ENCODE peak calls at places on chromosome 1, in six cellular contexts. Y, K, X, D, S and P are unnamed samples.

GRCh38 chr1:59477286-59477685 is 180.4 kb downstream of the FGGY start:
- DNase-seq in Y (no peak), K (no peak), X (peak; percentile 49), D (no peak), S (no peak), P (no peak)

GRCh38 chr1:209863766-209864485 is 36.2 kb downstream of the UTP25 start:
- DNase-seq in Y (no peak), K (no peak), X (no peak), D (no peak), S (no peak), P (no peak)

GRCh38 chr1:111600295-111600694 is 19.3 kb upstream of the RAP1A start:
- DNase-seq in Y (no peak), K (no peak), X (no peak), D (no peak), S (no peak), P (no peak)

GRCh38 chr1:93499075-93499474 is 51.2 kb downstream of the FNBP1L start:
- DNase-seq in Y (no peak), K (no peak), X (no peak), D (no peak), S (no peak), P (no peak)

GRCh38 chr1:26582836-26583460 is 53.4 kb downstream of the RPS6KA1 start:
- DNase-seq in Y (no peak), K (no peak), X (peak; percentile 76), D (no peak), S (no peak), P (peak; percentile 30)

GRCh38 chr1:19974822-19975416 is 4.5 kb downstream of the PLA2G2A start:
- DNase-seq in Y (peak; percentile 29), K (peak; percentile 78), X (peak; percentile 72), D (peak; percentile 64), S (peak; percentile 78), P (peak; percentile 60)

GRCh38 chr1:93705897-93706500 is 24.4 kb upstream of the BCAR3 start:
- DNase-seq in Y (no peak), K (peak; percentile 38), X (peak; percentile 22), D (no peak), S (no peak), P (no peak)

GRCh38 chr1:11982010-11982392 is 1.8 kb downstream of the MFN2 start:
- DNase-seq in Y (no peak), K (no peak), X (peak; percentile 46), D (no peak), S (no peak), P (no peak)

GRCh38 chr1:17060129-17060868 is 6.5 kb upstream of the SDHB start:
- DNase-seq in Y (no peak), K (no peak), X (no peak), D (no peak), S (no peak), P (no peak)

GRCh38 chr1:94672001-94672400 is 130.4 kb upstream of the F3 start:
- DNase-seq in Y (no peak), K (no peak), X (no peak), D (no peak), S (no peak), P (no peak)

GRCh38 chr1:36223373-36223995 is 759 bp upstream of the THRAP3 start:
- DNase-seq in Y (no peak), K (no peak), X (peak; percentile 73), D (no peak), S (no peak), P (peak; percentile 81)

GRCh38 chr1:189657131-189657530 is 820.5 kb downstream of the BRINP3 start:
- DNase-seq in Y (no peak), K (no peak), X (no peak), D (no peak), S (no peak), P (no peak)

GRCh38 chr1:13702425-13703127 is 2.6 kb downstream of the PRDM2 start:
- DNase-seq in Y (no peak), K (no peak), X (no peak), D (no peak), S (no peak), P (no peak)

GRCh38 chr1:32806315-32806714 is 10.8 kb downstream of the YARS1 start:
- DNase-seq in Y (no peak), K (no peak), X (no peak), D (no peak), S (no peak), P (no peak)

GRCh38 chr1:13583964-13584791 is 546 bp downstream of the PDPN start:
- DNase-seq in Y (peak; percentile 53), K (peak; percentile 59), X (no peak), D (peak; percentile 56), S (no peak), P (peak; percentile 69)

GRCh38 chr1:201169971-201170532 is 15.8 kb upstream of the TMEM9 start:
- DNase-seq in Y (no peak), K (no peak), X (no peak), D (no peak), S (no peak), P (peak; percentile 15)

GRCh38 chr1:77018386-77019156 is 151.3 kb downstream of the ST6GALNAC5 start:
- DNase-seq in Y (no peak), K (peak; percentile 33), X (no peak), D (peak; percentile 33), S (peak; percentile 63), P (no peak)

GRCh38 chr1:30407030-30407861 is 316.1 kb downstream of the MATN1 start:
- DNase-seq in Y (no peak), K (peak; percentile 19), X (no peak), D (peak; percentile 42), S (no peak), P (no peak)

GRCh38 chr1:86421601-86422280 is 2.2 kb upstream of the CLCA2 start:
- DNase-seq in Y (no peak), K (no peak), X (no peak), D (no peak), S (no peak), P (no peak)

GRCh38 chr1:11713095-11713494 is 21.6 kb downstream of the DRAXIN start:
- DNase-seq in Y (no peak), K (no peak), X (no peak), D (no peak), S (no peak), P (no peak)

GRCh38 chr1:52727114-52727586 is 897 bp downstream of the ZYG11B start:
- DNase-seq in Y (no peak), K (no peak), X (no peak), D (no peak), S (no peak), P (peak; percentile 32)

GRCh38 chr1:246779561-246780175 is 55.5 kb downstream of the SCCPDH start:
- DNase-seq in Y (no peak), K (no peak), X (no peak), D (no peak), S (no peak), P (no peak)
- H4K91ac ChIP-seq in Y (no peak overlapping the region), K (no peak overlapping the region), X (no peak overlapping the region), D (no peak overlapping the region), S (no peak overlapping the region), P (no peak overlapping the region)

GRCh38 chr1:150259758-150260669 is 2.4 kb downstream of the CA14 start:
- DNase-seq in Y (peak; percentile 73), K (peak; percentile 91), X (no peak), D (peak; percentile 81), S (peak; percentile 35), P (peak; percentile 42)

GRCh38 chr1:150258275-150258666 is 697 bp downstream of the CA14 start:
- DNase-seq in Y (no peak), K (no peak), X (no peak), D (no peak), S (no peak), P (peak; percentile 14)

GRCh38 chr1:150257624-150258274 is at the start of gene CA14:
- DNase-seq in Y (peak; percentile 50), K (peak; percentile 66), X (no peak), D (peak; percentile 68), S (no peak), P (peak; percentile 38)

GRCh38 chr1:150261367-150261766 is 3.8 kb downstream of the CA14 start:
- DNase-seq in Y (no peak), K (no peak), X (no peak), D (no peak), S (no peak), P (no peak)

DNA sequence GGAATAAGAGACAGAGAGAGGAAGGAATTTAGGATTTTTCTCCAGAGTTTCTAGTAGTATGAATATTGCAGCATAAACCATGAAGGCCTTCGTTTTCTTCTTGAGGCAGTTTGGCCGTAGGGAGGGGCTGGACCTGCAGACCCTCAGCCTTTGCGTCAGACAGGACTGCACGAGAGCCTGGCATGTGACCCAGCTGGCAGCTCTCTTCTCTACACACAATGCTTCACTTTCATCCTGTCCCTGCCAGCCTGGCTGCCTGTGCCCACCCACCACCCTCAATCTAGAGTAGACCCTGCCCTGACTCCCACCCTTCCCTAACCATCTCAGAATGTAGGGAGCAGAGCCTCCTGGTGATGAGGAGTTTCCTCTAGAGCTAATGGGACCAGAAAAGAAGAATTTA is 1.6 kb downstream of the CA14 start:
- DNase-seq in Y (no peak), K (no peak), X (no peak), D (no peak), S (no peak), P (no peak)
- H2AK5ac ChIP-seq in Y (peak overlapping the region; percentile 43), K (no peak overlapping the region), X (no peak overlapping the region), D (no peak overlapping the region), S (peak overlapping the region; percentile 27), P (no peak overlapping the region)

DNA sequence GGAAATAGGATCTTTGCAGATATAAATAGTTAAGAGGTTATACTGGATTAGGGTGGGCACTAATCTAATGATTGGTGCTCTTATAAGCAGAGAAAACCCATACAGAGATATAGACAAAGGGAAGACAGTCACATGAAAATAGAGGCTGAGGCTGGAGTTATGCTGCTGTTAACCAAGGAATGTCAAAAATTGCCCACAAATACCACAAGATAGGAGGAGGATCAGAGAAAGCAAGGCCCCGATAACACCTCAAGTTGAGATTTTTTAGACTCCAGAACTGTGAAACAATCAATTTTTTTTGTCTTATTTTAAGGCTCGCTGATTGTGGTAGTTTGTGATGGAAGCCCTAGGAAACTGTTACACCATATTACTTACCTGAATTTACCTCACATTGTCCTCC is 513.2 kb downstream of the COL11A1 start:
- DNase-seq in Y (no peak), K (no peak), X (no peak), D (no peak), S (no peak), P (no peak)
- H4K91ac ChIP-seq in Y (no peak overlapping the region), K (no peak overlapping the region), X (no peak overlapping the region), D (no peak overlapping the region), S (no peak overlapping the region), P (no peak overlapping the region)

GRCh38 chr1:160207118-160207650 is 2.0 kb downstream of the PEA15 start:
- DNase-seq in Y (no peak), K (no peak), X (no peak), D (no peak), S (no peak), P (no peak)
- H2AK5ac ChIP-seq in Y (no peak overlapping the region), K (no peak overlapping the region), X (peak overlapping the region; percentile 82), D (peak overlapping the region; percentile 1), S (no peak overlapping the region), P (peak overlapping the region; percentile 78)

GRCh38 chr1:2977886-2978611 is 43.2 kb upstream of the ACTRT2 start:
- DNase-seq in Y (no peak), K (peak; percentile 7), X (no peak), D (no peak), S (no peak), P (no peak)
- H4K91ac ChIP-seq in Y (no peak overlapping the region), K (no peak overlapping the region), X (no peak overlapping the region), D (no peak overlapping the region), S (no peak overlapping the region), P (no peak overlapping the region)

GRCh38 chr1:29128739-29129138 is 5.0 kb upstream of the TMEM200B start:
- DNase-seq in Y (no peak), K (no peak), X (no peak), D (no peak), S (no peak), P (no peak)
- H2AK5ac ChIP-seq in Y (no peak overlapping the region), K (no peak overlapping the region), X (no peak overlapping the region), D (no peak overlapping the region), S (no peak overlapping the region), P (no peak overlapping the region)